ENCODE peak calls at places on chromosomes 1 and 21, in seven cellular contexts. O is adrenal gland; S is cardiac muscle cell; L is heart left ventricle; W is astrocyte; T is lower lobe of right lung; N is CD8-positive, alpha-beta T cell. Y is an unnamed sample.
A peak's percentile ranks its signal among the peaks of the same experiment; 100 is the strongest.

GRCh38 chr1:85850238-85850637 is 142.0 kb upstream of the ZNHIT6 start:
- DNase-seq in O (no peak), S (no peak), L (no peak), W (peak; percentile 96), T (no peak), N (no peak), Y (no peak)

GRCh38 chr1:243963566-243963965 is 87.5 kb upstream of the ZBTB18 start:
- DNase-seq in O (no peak), S (no peak), L (no peak), W (no peak), T (no peak), N (no peak), Y (no peak)

GRCh38 chr21:25506887-25507286 is 100.4 kb downstream of the MRPL39 start:
- DNase-seq in O (no peak), S (no peak), L (no peak), W (peak; percentile 63), T (no peak), N (no peak), Y (no peak)

GRCh38 chr1:53025034-53025777 is 36.8 kb upstream of the PODN start:
- DNase-seq in O (peak; percentile 84), S (peak; percentile 94), L (peak; percentile 57), W (peak; percentile 70), T (no peak), N (no peak), Y (peak; percentile 49)

GRCh38 chr1:41714613-41715389 is 203.9 kb downstream of the HIVEP3 start:
- DNase-seq in O (no peak), S (no peak), L (no peak), W (peak; percentile 13), T (no peak), N (no peak), Y (no peak)

GRCh38 chr1:33050221-33051076 is 13.8 kb upstream of the AK2 start:
- DNase-seq in O (no peak), S (no peak), L (no peak), W (peak; percentile 87), T (no peak), N (no peak), Y (no peak)

GRCh38 chr1:170668301-170668789 is 4.4 kb downstream of the PRRX1 start:
- DNase-seq in O (no peak), S (no peak), L (no peak), W (no peak), T (no peak), N (no peak), Y (no peak)

GRCh38 chr1:208089971-208090755 is 154.0 kb downstream of the PLXNA2 start:
- DNase-seq in O (peak; percentile 32), S (peak; percentile 44), L (peak; percentile 75), W (peak; percentile 10), T (no peak), N (no peak), Y (peak; percentile 48)

GRCh38 chr1:151314137-151314875 is 12.9 kb downstream of the PI4KB start:
- DNase-seq in O (peak; percentile 94), S (no peak), L (peak; percentile 88), W (peak; percentile 85), T (peak; percentile 51), N (no peak), Y (peak; percentile 77)

GRCh38 chr1:177106614-177107365 is 57.7 kb downstream of the ASTN1 start:
- DNase-seq in O (no peak), S (no peak), L (no peak), W (no peak), T (no peak), N (no peak), Y (no peak)

GRCh38 chr1:230120949-230121381 is 53.9 kb downstream of the GALNT2 start:
- DNase-seq in O (no peak), S (no peak), L (no peak), W (no peak), T (no peak), N (no peak), Y (no peak)

GRCh38 chr1:29852248-29852647 is 615.9 kb downstream of the PTPRU start:
- DNase-seq in O (no peak), S (no peak), L (no peak), W (no peak), T (no peak), N (no peak), Y (no peak)

GRCh38 chr1:246012271-246012854 is 494.7 kb downstream of the SMYD3 start:
- DNase-seq in O (no peak), S (peak; percentile 68), L (no peak), W (no peak), T (no peak), N (no peak), Y (no peak)

GRCh38 chr21:37868896-37869295 is 47.4 kb downstream of the KCNJ6 start:
- DNase-seq in O (no peak), S (no peak), L (no peak), W (no peak), T (no peak), N (no peak), Y (no peak)

GRCh38 chr21:16502273-16502672 is 772.5 kb downstream of the USP25 start:
- DNase-seq in O (no peak), S (no peak), L (no peak), W (no peak), T (no peak), N (no peak), Y (no peak)

GRCh38 chr1:15952317-15953258 is 23.3 kb downstream of the ZBTB17 start:
- DNase-seq in O (peak; percentile 64), S (no peak), L (no peak), W (peak; percentile 97), T (no peak), N (no peak), Y (no peak)

GRCh38 chr1:64133036-64133435 is 70.4 kb upstream of the UBE2U start:
- DNase-seq in O (no peak), S (no peak), L (no peak), W (peak; percentile 90), T (no peak), N (no peak), Y (no peak)

GRCh38 chr1:171212607-171213347 is 27.7 kb downstream of the FMO2 start:
- DNase-seq in O (no peak), S (no peak), L (no peak), W (no peak), T (no peak), N (no peak), Y (no peak)

GRCh38 chr1:151807131-151807530 is 1.9 kb upstream of the LINGO4 start:
- DNase-seq in O (no peak), S (no peak), L (no peak), W (no peak), T (no peak), N (no peak), Y (no peak)

GRCh38 chr1:59081795-59082194 is 215.1 kb upstream of the FGGY start:
- DNase-seq in O (no peak), S (no peak), L (no peak), W (no peak), T (no peak), N (no peak), Y (no peak)

GRCh38 chr1:15757575-15758401 is 807 bp upstream of the FBLIM1 start:
- DNase-seq in O (no peak), S (peak; percentile 49), L (peak; percentile 52), W (peak; percentile 23), T (no peak), N (no peak), Y (peak; percentile 21)

GRCh38 chr1:214354440-214355148 is 73.6 kb downstream of the SMYD2 start:
- DNase-seq in O (no peak), S (no peak), L (no peak), W (peak; percentile 49), T (no peak), N (no peak), Y (no peak)

GRCh38 chr21:36504067-36505058 is 24.4 kb upstream of the CLDN14 start:
- DNase-seq in O (no peak), S (peak; percentile 65), L (no peak), W (no peak), T (no peak), N (no peak), Y (peak; percentile 28)

GRCh38 chr1:1352784-1353388 is 3.7 kb upstream of the DVL1 start:
- DNase-seq in O (no peak), S (no peak), L (no peak), W (no peak), T (no peak), N (no peak), Y (no peak)

GRCh38 chr1:153770812-153771211 is 4.4 kb upstream of the SLC27A3 start:
- DNase-seq in O (no peak), S (no peak), L (no peak), W (no peak), T (no peak), N (no peak), Y (no peak)

GRCh38 chr1:166785987-166786386 is 53.3 kb upstream of the POGK start:
- DNase-seq in O (no peak), S (no peak), L (no peak), W (no peak), T (no peak), N (no peak), Y (no peak)
- TF ChIP-seq CTCF in O (no peak), S (no peak), L (peak; percentile 4), W (no peak), T (no peak), N (no peak), Y (no peak)

DNA sequence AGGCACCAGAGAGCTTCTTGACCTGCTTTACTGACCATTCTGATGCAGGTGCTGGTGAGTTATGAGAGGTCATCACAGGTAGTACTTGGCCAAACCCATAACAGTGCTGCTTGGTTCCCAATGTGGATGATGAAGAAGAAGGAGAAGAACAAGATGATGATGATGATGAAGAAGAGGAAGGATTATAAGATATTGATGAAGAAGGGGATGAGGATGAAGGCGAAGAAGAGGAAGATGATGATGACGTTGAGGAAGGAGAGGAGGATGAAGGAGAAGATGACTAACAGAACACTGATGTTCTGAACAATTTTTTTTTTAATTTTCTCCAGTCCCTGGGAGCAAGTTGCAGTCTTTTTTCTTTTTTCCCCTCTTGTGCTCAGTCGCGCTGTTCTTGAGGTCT is 23.9 kb upstream of the SLAMF1 start:
- DNase-seq in O (no peak), S (no peak), L (no peak), W (no peak), T (no peak), N (no peak), Y (no peak)
- H3K4me1 ChIP-seq in O (no peaks in the 10 kb centered on the region), S (no peaks in the 10 kb centered on the region), L (peaks cover 10% of the 10 kb centered on the region), W (no peaks in the 10 kb centered on the region), T (peaks cover 44% of the 10 kb centered on the region), N (peaks cover 50% of the 10 kb centered on the region), Y (peaks cover 55% of the 10 kb centered on the region)

GRCh38 chr1:220528049-220528678 is at the start of gene MARK1:
- DNase-seq in O (peak; percentile 35), S (peak; percentile 89), L (peak; percentile 88), W (peak; percentile 27), T (peak; percentile 54), N (no peak), Y (peak; percentile 83)

GRCh38 chr1:220528679-220529529 is 968 bp downstream of the MARK1 start:
- DNase-seq in O (peak; percentile 25), S (peak; percentile 44), L (no peak), W (no peak), T (no peak), N (peak; percentile 16), Y (peak; percentile 46)

GRCh38 chr1:220527279-220528048 is 472 bp upstream of the MARK1 start:
- DNase-seq in O (peak; percentile 20), S (peak; percentile 49), L (peak; percentile 60), W (peak; percentile 18), T (no peak), N (no peak), Y (peak; percentile 45)

GRCh38 chr1:220529530-220529920 is 1.6 kb downstream of the MARK1 start:
- DNase-seq in O (no peak), S (no peak), L (no peak), W (no peak), T (no peak), N (no peak), Y (no peak)

GRCh38 chr1:220526294-220526693 is 1.6 kb upstream of the MARK1 start:
- DNase-seq in O (no peak), S (peak; percentile 10), L (no peak), W (no peak), T (no peak), N (no peak), Y (no peak)
- TF ChIP-seq CTCF in O (no peak), S (peak; percentile 23), L (no peak), W (peak; percentile 15), T (no peak), N (no peak), Y (no peak)

GRCh38 chr1:224353975-224354930 is 2.4 kb upstream of the CNIH4 start:
- DNase-seq in O (no peak), S (no peak), L (no peak), W (no peak), T (no peak), N (no peak), Y (no peak)
- H3K4me1 ChIP-seq in O (peaks cover 10% of the 10 kb centered on the region), S (peaks cover 15% of the 10 kb centered on the region), L (peaks cover 16% of the 10 kb centered on the region), W (peaks cover 8% of the 10 kb centered on the region), T (peaks cover 17% of the 10 kb centered on the region), N (peaks cover 24% of the 10 kb centered on the region), Y (peaks cover 11% of the 10 kb centered on the region)